ENCODE peak calls at places on chromosomes 5 and 9, in ten cellular contexts. One of them, this sample, is unnamed.

GRCh38 chr9:82558855-82559615 is 503.9 kb downstream of the RASEF start:
- DNase-seq in kidney epithelial cell: no peak
- DNase-seq in lower lobe of right lung: no peak
- DNase-seq in AG04449: no peak
- DNase-seq in heart left ventricle: no peak
- DNase-seq in coronary artery: no peak
- DNase-seq in sigmoid colon: no peak
- DNase-seq in GM06990: no peak
- DNase-seq in cardiac fibroblast: no peak
- DNase-seq in brain microvascular endothelial cell: no peak
- DNase-seq in this sample: no peak

GRCh38 chr5:95664204-95664786 is 17.7 kb downstream of the RFESD start:
- DNase-seq in kidney epithelial cell: no peak
- DNase-seq in lower lobe of right lung: no peak
- DNase-seq in AG04449: no peak
- DNase-seq in heart left ventricle: no peak
- DNase-seq in coronary artery: no peak
- DNase-seq in sigmoid colon: no peak
- DNase-seq in GM06990: peak; percentile 13
- DNase-seq in cardiac fibroblast: peak; percentile 69
- DNase-seq in brain microvascular endothelial cell: no peak
- DNase-seq in this sample: peak; percentile 58

GRCh38 chr9:9257999-9258398 is 1354.8 kb downstream of the PTPRD start:
- DNase-seq in kidney epithelial cell: no peak
- DNase-seq in lower lobe of right lung: no peak
- DNase-seq in AG04449: no peak
- DNase-seq in heart left ventricle: no peak
- DNase-seq in coronary artery: no peak
- DNase-seq in sigmoid colon: no peak
- DNase-seq in GM06990: no peak
- DNase-seq in cardiac fibroblast: no peak
- DNase-seq in brain microvascular endothelial cell: no peak
- DNase-seq in this sample: no peak

GRCh38 chr9:99947395-99947794 is 40.9 kb downstream of the STX17 start:
- DNase-seq in kidney epithelial cell: no peak
- DNase-seq in lower lobe of right lung: no peak
- DNase-seq in AG04449: no peak
- DNase-seq in heart left ventricle: no peak
- DNase-seq in coronary artery: no peak
- DNase-seq in sigmoid colon: no peak
- DNase-seq in GM06990: no peak
- DNase-seq in cardiac fibroblast: peak; percentile 26
- DNase-seq in brain microvascular endothelial cell: peak; percentile 7
- DNase-seq in this sample: peak; percentile 20

GRCh38 chr9:133842721-133843227 is 104.6 kb upstream of the SARDH start:
- DNase-seq in kidney epithelial cell: no peak
- DNase-seq in lower lobe of right lung: no peak
- DNase-seq in AG04449: no peak
- DNase-seq in heart left ventricle: no peak
- DNase-seq in coronary artery: no peak
- DNase-seq in sigmoid colon: no peak
- DNase-seq in GM06990: no peak
- DNase-seq in cardiac fibroblast: no peak
- DNase-seq in brain microvascular endothelial cell: no peak
- DNase-seq in this sample: no peak

GRCh38 chr9:133506653-133507038 is 18.1 kb downstream of the MYMK start:
- DNase-seq in kidney epithelial cell: peak; percentile 38
- DNase-seq in lower lobe of right lung: no peak
- DNase-seq in AG04449: no peak
- DNase-seq in heart left ventricle: no peak
- DNase-seq in coronary artery: peak; percentile 87
- DNase-seq in sigmoid colon: no peak
- DNase-seq in GM06990: no peak
- DNase-seq in cardiac fibroblast: peak; percentile 90
- DNase-seq in brain microvascular endothelial cell: peak; percentile 19
- DNase-seq in this sample: peak; percentile 73

GRCh38 chr5:91848453-91848852 is 465.3 kb upstream of the ARRDC3 start:
- DNase-seq in kidney epithelial cell: peak; percentile 71
- DNase-seq in lower lobe of right lung: no peak
- DNase-seq in AG04449: peak; percentile 37
- DNase-seq in heart left ventricle: no peak
- DNase-seq in coronary artery: no peak
- DNase-seq in sigmoid colon: no peak
- DNase-seq in GM06990: no peak
- DNase-seq in cardiac fibroblast: peak; percentile 23
- DNase-seq in brain microvascular endothelial cell: peak; percentile 90
- DNase-seq in this sample: peak; percentile 69

GRCh38 chr5:96074460-96075254 is 113.0 kb upstream of the ELL2 start:
- DNase-seq in kidney epithelial cell: no peak
- DNase-seq in lower lobe of right lung: no peak
- DNase-seq in AG04449: no peak
- DNase-seq in heart left ventricle: no peak
- DNase-seq in coronary artery: no peak
- DNase-seq in sigmoid colon: no peak
- DNase-seq in GM06990: no peak
- DNase-seq in cardiac fibroblast: no peak
- DNase-seq in brain microvascular endothelial cell: no peak
- DNase-seq in this sample: no peak

GRCh38 chr5:4817742-4818141 is 322.4 kb upstream of the ADAMTS16 start:
- DNase-seq in kidney epithelial cell: no peak
- DNase-seq in lower lobe of right lung: no peak
- DNase-seq in AG04449: no peak
- DNase-seq in heart left ventricle: no peak
- DNase-seq in coronary artery: no peak
- DNase-seq in sigmoid colon: no peak
- DNase-seq in GM06990: no peak
- DNase-seq in cardiac fibroblast: no peak
- DNase-seq in brain microvascular endothelial cell: no peak
- DNase-seq in this sample: no peak

GRCh38 chr5:139543423-139543991 is 17.6 kb upstream of the UBE2D2 start:
- DNase-seq in kidney epithelial cell: no peak
- DNase-seq in lower lobe of right lung: peak; percentile 80
- DNase-seq in AG04449: no peak
- DNase-seq in heart left ventricle: peak; percentile 78
- DNase-seq in coronary artery: peak; percentile 73
- DNase-seq in sigmoid colon: peak; percentile 69
- DNase-seq in GM06990: peak; percentile 87
- DNase-seq in cardiac fibroblast: no peak
- DNase-seq in brain microvascular endothelial cell: peak; percentile 17
- DNase-seq in this sample: peak; percentile 27

GRCh38 chr5:1168751-1169607 is 32.4 kb upstream of the SLC6A19 start:
- DNase-seq in kidney epithelial cell: no peak
- DNase-seq in lower lobe of right lung: peak; percentile 37
- DNase-seq in AG04449: no peak
- DNase-seq in heart left ventricle: no peak
- DNase-seq in coronary artery: no peak
- DNase-seq in sigmoid colon: no peak
- DNase-seq in GM06990: no peak
- DNase-seq in cardiac fibroblast: no peak
- DNase-seq in brain microvascular endothelial cell: no peak
- DNase-seq in this sample: no peak

GRCh38 chr9:133572821-133573361 is 36.3 kb downstream of the FAM163B start:
- DNase-seq in kidney epithelial cell: no peak
- DNase-seq in lower lobe of right lung: peak; percentile 69
- DNase-seq in AG04449: no peak
- DNase-seq in heart left ventricle: peak; percentile 79
- DNase-seq in coronary artery: no peak
- DNase-seq in sigmoid colon: peak; percentile 93
- DNase-seq in GM06990: no peak
- DNase-seq in cardiac fibroblast: no peak
- DNase-seq in brain microvascular endothelial cell: no peak
- DNase-seq in this sample: no peak

GRCh38 chr9:21964925-21965385 is 29.2 kb downstream of the CDKN2A start:
- DNase-seq in kidney epithelial cell: no peak
- DNase-seq in lower lobe of right lung: no peak
- DNase-seq in AG04449: no peak
- DNase-seq in heart left ventricle: no peak
- DNase-seq in coronary artery: no peak
- DNase-seq in sigmoid colon: peak; percentile 75
- DNase-seq in GM06990: peak; percentile 70
- DNase-seq in cardiac fibroblast: peak; percentile 73
- DNase-seq in brain microvascular endothelial cell: no peak
- DNase-seq in this sample: peak; percentile 83

GRCh38 chr5:100667021-100667671 is 132.0 kb downstream of the FAM174A start:
- DNase-seq in kidney epithelial cell: no peak
- DNase-seq in lower lobe of right lung: no peak
- DNase-seq in AG04449: no peak
- DNase-seq in heart left ventricle: no peak
- DNase-seq in coronary artery: no peak
- DNase-seq in sigmoid colon: no peak
- DNase-seq in GM06990: no peak
- DNase-seq in cardiac fibroblast: peak; percentile 95
- DNase-seq in brain microvascular endothelial cell: peak; percentile 67
- DNase-seq in this sample: peak; percentile 98

GRCh38 chr5:10760033-10760975 is 730 bp downstream of the DAP start:
- DNase-seq in kidney epithelial cell: no peak
- DNase-seq in lower lobe of right lung: peak; percentile 71
- DNase-seq in AG04449: no peak
- DNase-seq in heart left ventricle: peak; percentile 54
- DNase-seq in coronary artery: peak; percentile 72
- DNase-seq in sigmoid colon: peak; percentile 71
- DNase-seq in GM06990: peak; percentile 61
- DNase-seq in cardiac fibroblast: peak; percentile 65
- DNase-seq in brain microvascular endothelial cell: peak; percentile 37
- DNase-seq in this sample: peak; percentile 52

DNA sequence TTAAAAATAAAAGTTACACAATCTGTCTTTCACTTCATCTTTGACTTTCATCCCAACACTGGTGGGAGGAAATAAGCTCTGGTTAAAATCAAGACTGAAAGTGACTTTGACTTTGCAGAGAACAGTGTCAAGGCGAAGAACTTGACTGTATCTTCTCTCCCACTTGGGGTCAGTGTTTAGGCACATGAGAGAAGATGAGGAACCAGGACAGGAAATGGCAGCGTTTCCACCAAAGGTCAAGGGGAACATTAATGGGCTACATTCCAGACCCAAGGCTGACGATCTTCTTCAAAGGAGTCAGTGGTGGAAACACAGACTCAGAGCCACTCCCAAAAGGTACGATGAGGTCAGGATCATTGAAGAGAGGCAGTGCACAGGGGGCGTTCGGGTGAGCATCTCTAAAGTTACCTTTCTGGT is 409.5 kb downstream of the ARHGEF28 start:
- DNase-seq in kidney epithelial cell: no peak
- DNase-seq in lower lobe of right lung: no peak
- DNase-seq in AG04449: no peak
- DNase-seq in heart left ventricle: peak; percentile 38
- DNase-seq in coronary artery: no peak
- DNase-seq in sigmoid colon: no peak
- DNase-seq in GM06990: peak; percentile 22
- DNase-seq in cardiac fibroblast: peak; percentile 84
- DNase-seq in brain microvascular endothelial cell: peak; percentile 70
- DNase-seq in this sample: peak; percentile 85
- TF ChIP-seq CTCF in kidney epithelial cell: no peak
- TF ChIP-seq CTCF in lower lobe of right lung: peak; percentile 48
- TF ChIP-seq CTCF in AG04449: peak; percentile 42
- TF ChIP-seq CTCF in heart left ventricle: peak; percentile 60
- TF ChIP-seq CTCF in coronary artery: no peak
- TF ChIP-seq CTCF in sigmoid colon: no peak
- TF ChIP-seq CTCF in GM06990: peak; percentile 59
- TF ChIP-seq CTCF in cardiac fibroblast: peak; percentile 49
- TF ChIP-seq CTCF in brain microvascular endothelial cell: peak; percentile 66
- TF ChIP-seq CTCF in this sample: peak; percentile 60

GRCh38 chr9:109232449-109232848 is 65.4 kb upstream of the FRRS1L start:
- DNase-seq in kidney epithelial cell: no peak
- DNase-seq in lower lobe of right lung: no peak
- DNase-seq in AG04449: peak; percentile 37
- DNase-seq in heart left ventricle: no peak
- DNase-seq in coronary artery: no peak
- DNase-seq in sigmoid colon: no peak
- DNase-seq in GM06990: no peak
- DNase-seq in cardiac fibroblast: peak; percentile 84
- DNase-seq in brain microvascular endothelial cell: peak; percentile 55
- DNase-seq in this sample: peak; percentile 31
- H3K4me3 ChIP-seq in kidney epithelial cell: no peak overlapping the region
- H3K4me3 ChIP-seq in lower lobe of right lung: no peak overlapping the region
- H3K4me3 ChIP-seq in AG04449: no peak overlapping the region
- H3K4me3 ChIP-seq in heart left ventricle: no peak overlapping the region
- H3K4me3 ChIP-seq in coronary artery: no peak overlapping the region
- H3K4me3 ChIP-seq in sigmoid colon: no peak overlapping the region
- H3K4me3 ChIP-seq in GM06990: no peak overlapping the region
- H3K4me3 ChIP-seq in cardiac fibroblast: no peak overlapping the region
- H3K4me3 ChIP-seq in brain microvascular endothelial cell: no peak overlapping the region
- H3K4me3 ChIP-seq in this sample: no peak overlapping the region

GRCh38 chr9:37636511-37637474 is 14.0 kb upstream of the FRMPD1 start:
- DNase-seq in kidney epithelial cell: no peak
- DNase-seq in lower lobe of right lung: no peak
- DNase-seq in AG04449: no peak
- DNase-seq in heart left ventricle: no peak
- DNase-seq in coronary artery: no peak
- DNase-seq in sigmoid colon: no peak
- DNase-seq in GM06990: no peak
- DNase-seq in cardiac fibroblast: no peak
- DNase-seq in brain microvascular endothelial cell: no peak
- DNase-seq in this sample: no peak

GRCh38 chr9:37626708-37627293 is 24.0 kb upstream of the FRMPD1 start:
- DNase-seq in kidney epithelial cell: no peak
- DNase-seq in lower lobe of right lung: no peak
- DNase-seq in AG04449: no peak
- DNase-seq in heart left ventricle: no peak
- DNase-seq in coronary artery: no peak
- DNase-seq in sigmoid colon: no peak
- DNase-seq in GM06990: no peak
- DNase-seq in cardiac fibroblast: no peak
- DNase-seq in brain microvascular endothelial cell: no peak
- DNase-seq in this sample: no peak

GRCh38 chr9:37635808-37636207 is 14.9 kb upstream of the FRMPD1 start:
- DNase-seq in kidney epithelial cell: no peak
- DNase-seq in lower lobe of right lung: no peak
- DNase-seq in AG04449: no peak
- DNase-seq in heart left ventricle: no peak
- DNase-seq in coronary artery: no peak
- DNase-seq in sigmoid colon: no peak
- DNase-seq in GM06990: no peak
- DNase-seq in cardiac fibroblast: no peak
- DNase-seq in brain microvascular endothelial cell: no peak
- DNase-seq in this sample: no peak

GRCh38 chr9:37632479-37632878 is 18.3 kb upstream of the FRMPD1 start:
- DNase-seq in kidney epithelial cell: no peak
- DNase-seq in lower lobe of right lung: no peak
- DNase-seq in AG04449: no peak
- DNase-seq in heart left ventricle: no peak
- DNase-seq in coronary artery: no peak
- DNase-seq in sigmoid colon: no peak
- DNase-seq in GM06990: no peak
- DNase-seq in cardiac fibroblast: no peak
- DNase-seq in brain microvascular endothelial cell: no peak
- DNase-seq in this sample: no peak
- TF ChIP-seq CTCF in kidney epithelial cell: no peak
- TF ChIP-seq CTCF in lower lobe of right lung: no peak
- TF ChIP-seq CTCF in AG04449: no peak
- TF ChIP-seq CTCF in heart left ventricle: no peak
- TF ChIP-seq CTCF in coronary artery: no peak
- TF ChIP-seq CTCF in sigmoid colon: no peak
- TF ChIP-seq CTCF in GM06990: no peak
- TF ChIP-seq CTCF in cardiac fibroblast: no peak
- TF ChIP-seq CTCF in brain microvascular endothelial cell: no peak
- TF ChIP-seq CTCF in this sample: no peak

DNA sequence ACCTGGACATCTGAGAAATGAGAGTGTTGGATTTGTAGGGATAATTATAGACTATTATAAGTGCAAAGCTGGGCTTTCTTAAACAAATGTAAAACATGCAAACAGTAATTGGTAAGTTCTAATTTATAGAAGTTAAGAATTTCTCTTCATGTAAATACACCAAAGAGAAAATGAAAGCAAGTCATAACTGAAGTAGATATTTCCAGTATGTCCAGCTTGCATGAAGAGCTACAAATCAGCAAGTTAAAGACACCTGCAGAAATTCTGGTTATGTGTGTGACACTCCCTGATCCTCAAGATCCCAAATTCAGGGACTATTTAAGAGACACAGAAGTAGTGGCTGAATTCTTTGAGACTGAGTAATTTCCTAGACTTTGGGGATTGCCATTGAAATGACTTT is 308.9 kb downstream of the TLE4 start:
- DNase-seq in kidney epithelial cell: no peak
- DNase-seq in lower lobe of right lung: no peak
- DNase-seq in AG04449: no peak
- DNase-seq in heart left ventricle: no peak
- DNase-seq in coronary artery: no peak
- DNase-seq in sigmoid colon: no peak
- DNase-seq in GM06990: no peak
- DNase-seq in cardiac fibroblast: no peak
- DNase-seq in brain microvascular endothelial cell: no peak
- DNase-seq in this sample: no peak
- H3K4me3 ChIP-seq in kidney epithelial cell: no peak overlapping the region
- H3K4me3 ChIP-seq in lower lobe of right lung: no peak overlapping the region
- H3K4me3 ChIP-seq in AG04449: no peak overlapping the region
- H3K4me3 ChIP-seq in heart left ventricle: no peak overlapping the region
- H3K4me3 ChIP-seq in coronary artery: no peak overlapping the region
- H3K4me3 ChIP-seq in sigmoid colon: no peak overlapping the region
- H3K4me3 ChIP-seq in GM06990: no peak overlapping the region
- H3K4me3 ChIP-seq in cardiac fibroblast: no peak overlapping the region
- H3K4me3 ChIP-seq in brain microvascular endothelial cell: no peak overlapping the region
- H3K4me3 ChIP-seq in this sample: no peak overlapping the region